ENCODE peak calls at places on chromosomes 5 and 9, in five cellular contexts. One of them, this sample, is unnamed. For H3K27me3, the result is how much of the 10 kb centered on the place peaks cover.

GRCh38 chr9:83266618-83267543 is 203.9 kb upstream of the RASEF start:
- DNase-seq in CD4-positive, alpha-beta memory T cell: no peak
- DNase-seq in effector memory CD4-positive, alpha-beta T cell: no peak
- DNase-seq in fibroblast of lung: peak
- DNase-seq in tibial nerve: no peak
- DNase-seq in this sample: no peak

GRCh38 chr9:28774433-28775029 is 1201.2 kb upstream of the C9orf72 start:
- DNase-seq in effector memory CD4-positive, alpha-beta T cell: no peak
- DNase-seq in tibial nerve: no peak
- DNase-seq in CD4-positive, alpha-beta memory T cell: no peak
- DNase-seq in fibroblast of lung: peak
- DNase-seq in this sample: no peak

GRCh38 chr9:93231121-93231694 is 47.3 kb downstream of the WNK2 start:
- DNase-seq in tibial nerve: no peak
- DNase-seq in effector memory CD4-positive, alpha-beta T cell: no peak
- DNase-seq in CD4-positive, alpha-beta memory T cell: no peak
- DNase-seq in fibroblast of lung: no peak
- DNase-seq in this sample: no peak

GRCh38 chr5:149838881-149839739 is 105.5 kb downstream of the PDE6A start:
- DNase-seq in effector memory CD4-positive, alpha-beta T cell: no peak
- DNase-seq in CD4-positive, alpha-beta memory T cell: no peak
- DNase-seq in fibroblast of lung: peak
- DNase-seq in tibial nerve: no peak
- DNase-seq in this sample: no peak

GRCh38 chr5:150103678-150104549 is 17.6 kb upstream of the CSF1R start:
- DNase-seq in effector memory CD4-positive, alpha-beta T cell: no peak
- DNase-seq in CD4-positive, alpha-beta memory T cell: no peak
- DNase-seq in tibial nerve: no peak
- DNase-seq in fibroblast of lung: no peak
- DNase-seq in this sample: no peak

GRCh38 chr5:41641621-41642020 is 131.2 kb upstream of the PLCXD3 start:
- DNase-seq in fibroblast of lung: peak
- DNase-seq in CD4-positive, alpha-beta memory T cell: no peak
- DNase-seq in effector memory CD4-positive, alpha-beta T cell: no peak
- DNase-seq in tibial nerve: no peak
- DNase-seq in this sample: no peak

GRCh38 chr9:68895741-68896478 is 118.0 kb downstream of the PRKACG start:
- DNase-seq in effector memory CD4-positive, alpha-beta T cell: no peak
- DNase-seq in fibroblast of lung: no peak
- DNase-seq in CD4-positive, alpha-beta memory T cell: peak
- DNase-seq in tibial nerve: no peak
- DNase-seq in this sample: no peak

GRCh38 chr5:132215329-132215728 is 12.3 kb downstream of the P4HA2 start:
- DNase-seq in effector memory CD4-positive, alpha-beta T cell: no peak
- DNase-seq in fibroblast of lung: peak
- DNase-seq in CD4-positive, alpha-beta memory T cell: no peak
- DNase-seq in tibial nerve: peak
- DNase-seq in this sample: no peak

GRCh38 chr5:158991391-158991790 is 108.3 kb downstream of the EBF1 start:
- DNase-seq in CD4-positive, alpha-beta memory T cell: no peak
- DNase-seq in effector memory CD4-positive, alpha-beta T cell: no peak
- DNase-seq in fibroblast of lung: peak
- DNase-seq in tibial nerve: no peak
- DNase-seq in this sample: no peak

GRCh38 chr9:5629312-5630037 is 568 bp downstream of the RIC1 start:
- DNase-seq in tibial nerve: peak
- DNase-seq in fibroblast of lung: peak
- DNase-seq in CD4-positive, alpha-beta memory T cell: no peak
- DNase-seq in effector memory CD4-positive, alpha-beta T cell: peak
- DNase-seq in this sample: no peak

GRCh38 chr9:76194896-76195295 is 199.3 kb downstream of the RFK start:
- DNase-seq in fibroblast of lung: peak
- DNase-seq in effector memory CD4-positive, alpha-beta T cell: no peak
- DNase-seq in CD4-positive, alpha-beta memory T cell: no peak
- DNase-seq in tibial nerve: no peak
- DNase-seq in this sample: no peak

GRCh38 chr9:36731068-36731467 is 158.4 kb downstream of the MELK start:
- DNase-seq in tibial nerve: no peak
- DNase-seq in effector memory CD4-positive, alpha-beta T cell: no peak
- DNase-seq in fibroblast of lung: no peak
- DNase-seq in CD4-positive, alpha-beta memory T cell: no peak
- DNase-seq in this sample: no peak

GRCh38 chr5:138601444-138601843 is 26.2 kb upstream of the HSPA9 start:
- DNase-seq in tibial nerve: no peak
- DNase-seq in effector memory CD4-positive, alpha-beta T cell: no peak
- DNase-seq in fibroblast of lung: peak
- DNase-seq in CD4-positive, alpha-beta memory T cell: no peak
- DNase-seq in this sample: no peak

GRCh38 chr5:38827525-38827924 is 18.3 kb upstream of the OSMR start:
- DNase-seq in fibroblast of lung: peak
- DNase-seq in effector memory CD4-positive, alpha-beta T cell: no peak
- DNase-seq in CD4-positive, alpha-beta memory T cell: no peak
- DNase-seq in tibial nerve: no peak
- DNase-seq in this sample: no peak

GRCh38 chr9:98935064-98935463 is 8.6 kb upstream of the COL15A1 start:
- DNase-seq in fibroblast of lung: no peak
- DNase-seq in CD4-positive, alpha-beta memory T cell: no peak
- DNase-seq in effector memory CD4-positive, alpha-beta T cell: no peak
- DNase-seq in tibial nerve: no peak
- DNase-seq in this sample: no peak

GRCh38 chr5:150632305-150633160 is 7.9 kb upstream of the SYNPO start:
- DNase-seq in CD4-positive, alpha-beta memory T cell: no peak
- DNase-seq in effector memory CD4-positive, alpha-beta T cell: no peak
- DNase-seq in tibial nerve: no peak
- DNase-seq in fibroblast of lung: peak
- DNase-seq in this sample: no peak

GRCh38 chr5:116076496-116076895 is 8.3 kb upstream of the COMMD10 start:
- DNase-seq in effector memory CD4-positive, alpha-beta T cell: no peak
- DNase-seq in CD4-positive, alpha-beta memory T cell: no peak
- DNase-seq in fibroblast of lung: no peak
- DNase-seq in tibial nerve: no peak
- DNase-seq in this sample: no peak

GRCh38 chr9:124137009-124137943 is 120.5 kb upstream of the NEK6 start:
- DNase-seq in fibroblast of lung: peak
- DNase-seq in tibial nerve: no peak
- DNase-seq in CD4-positive, alpha-beta memory T cell: no peak
- DNase-seq in effector memory CD4-positive, alpha-beta T cell: no peak
- DNase-seq in this sample: no peak

GRCh38 chr5:58122157-58122556 is 337.7 kb downstream of the PLK2 start:
- DNase-seq in fibroblast of lung: no peak
- DNase-seq in CD4-positive, alpha-beta memory T cell: no peak
- DNase-seq in effector memory CD4-positive, alpha-beta T cell: no peak
- DNase-seq in tibial nerve: no peak
- DNase-seq in this sample: no peak

GRCh38 chr9:114224247-114224610 is 68.9 kb downstream of the COL27A1 start:
- DNase-seq in fibroblast of lung: peak
- DNase-seq in tibial nerve: no peak
- DNase-seq in CD4-positive, alpha-beta memory T cell: no peak
- DNase-seq in effector memory CD4-positive, alpha-beta T cell: no peak
- DNase-seq in this sample: no peak

GRCh38 chr9:73434826-73435225 is 283.2 kb downstream of the ANXA1 start:
- DNase-seq in effector memory CD4-positive, alpha-beta T cell: no peak
- DNase-seq in CD4-positive, alpha-beta memory T cell: no peak
- DNase-seq in tibial nerve: no peak
- DNase-seq in fibroblast of lung: no peak
- DNase-seq in this sample: no peak

GRCh38 chr5:122182491-122182921 is 53.2 kb downstream of the ZNF474 start:
- DNase-seq in CD4-positive, alpha-beta memory T cell: no peak
- DNase-seq in effector memory CD4-positive, alpha-beta T cell: no peak
- DNase-seq in fibroblast of lung: peak
- DNase-seq in tibial nerve: no peak
- DNase-seq in this sample: no peak

GRCh38 chr9:34049630-34050384 is 1.1 kb upstream of the UBAP2 start:
- DNase-seq in fibroblast of lung: no peak
- DNase-seq in effector memory CD4-positive, alpha-beta T cell: no peak
- DNase-seq in tibial nerve: no peak
- DNase-seq in CD4-positive, alpha-beta memory T cell: no peak
- DNase-seq in this sample: no peak

GRCh38 chr5:75886706-75887105 is 169.5 kb upstream of the POC5 start:
- DNase-seq in tibial nerve: no peak
- DNase-seq in CD4-positive, alpha-beta memory T cell: no peak
- DNase-seq in fibroblast of lung: no peak
- DNase-seq in effector memory CD4-positive, alpha-beta T cell: no peak
- DNase-seq in this sample: no peak

GRCh38 chr5:115379622-115380344 is 83.3 kb upstream of the CCDC112 start:
- DNase-seq in CD4-positive, alpha-beta memory T cell: peak
- DNase-seq in effector memory CD4-positive, alpha-beta T cell: no peak
- DNase-seq in fibroblast of lung: peak
- DNase-seq in tibial nerve: no peak
- DNase-seq in this sample: no peak

GRCh38 chr9:106691629-106692028 is 171.3 kb upstream of the ZNF462 start:
- DNase-seq in effector memory CD4-positive, alpha-beta T cell: no peak
- DNase-seq in tibial nerve: no peak
- DNase-seq in CD4-positive, alpha-beta memory T cell: no peak
- DNase-seq in fibroblast of lung: no peak
- DNase-seq in this sample: no peak

GRCh38 chr9:99269429-99269828 is 47.3 kb downstream of the SEC61B start:
- DNase-seq in fibroblast of lung: peak
- DNase-seq in effector memory CD4-positive, alpha-beta T cell: no peak
- DNase-seq in CD4-positive, alpha-beta memory T cell: no peak
- DNase-seq in tibial nerve: no peak
- DNase-seq in this sample: no peak

GRCh38 chr9:84917366-84918063 is 248.0 kb downstream of the NTRK2 start:
- DNase-seq in effector memory CD4-positive, alpha-beta T cell: no peak
- DNase-seq in tibial nerve: no peak
- DNase-seq in CD4-positive, alpha-beta memory T cell: no peak
- DNase-seq in fibroblast of lung: no peak
- DNase-seq in this sample: no peak

GRCh38 chr9:136078025-136078424 is 17.1 kb downstream of the NACC2 start:
- DNase-seq in tibial nerve: no peak
- DNase-seq in CD4-positive, alpha-beta memory T cell: no peak
- DNase-seq in fibroblast of lung: no peak
- DNase-seq in effector memory CD4-positive, alpha-beta T cell: no peak
- DNase-seq in this sample: no peak
- H3K27ac ChIP-seq in tibial nerve: no peak
- H3K27ac ChIP-seq in CD4-positive, alpha-beta memory T cell: no peak
- H3K27ac ChIP-seq in fibroblast of lung: no peak
- H3K27ac ChIP-seq in effector memory CD4-positive, alpha-beta T cell: no peak
- H3K27ac ChIP-seq in this sample: no peak

DNA sequence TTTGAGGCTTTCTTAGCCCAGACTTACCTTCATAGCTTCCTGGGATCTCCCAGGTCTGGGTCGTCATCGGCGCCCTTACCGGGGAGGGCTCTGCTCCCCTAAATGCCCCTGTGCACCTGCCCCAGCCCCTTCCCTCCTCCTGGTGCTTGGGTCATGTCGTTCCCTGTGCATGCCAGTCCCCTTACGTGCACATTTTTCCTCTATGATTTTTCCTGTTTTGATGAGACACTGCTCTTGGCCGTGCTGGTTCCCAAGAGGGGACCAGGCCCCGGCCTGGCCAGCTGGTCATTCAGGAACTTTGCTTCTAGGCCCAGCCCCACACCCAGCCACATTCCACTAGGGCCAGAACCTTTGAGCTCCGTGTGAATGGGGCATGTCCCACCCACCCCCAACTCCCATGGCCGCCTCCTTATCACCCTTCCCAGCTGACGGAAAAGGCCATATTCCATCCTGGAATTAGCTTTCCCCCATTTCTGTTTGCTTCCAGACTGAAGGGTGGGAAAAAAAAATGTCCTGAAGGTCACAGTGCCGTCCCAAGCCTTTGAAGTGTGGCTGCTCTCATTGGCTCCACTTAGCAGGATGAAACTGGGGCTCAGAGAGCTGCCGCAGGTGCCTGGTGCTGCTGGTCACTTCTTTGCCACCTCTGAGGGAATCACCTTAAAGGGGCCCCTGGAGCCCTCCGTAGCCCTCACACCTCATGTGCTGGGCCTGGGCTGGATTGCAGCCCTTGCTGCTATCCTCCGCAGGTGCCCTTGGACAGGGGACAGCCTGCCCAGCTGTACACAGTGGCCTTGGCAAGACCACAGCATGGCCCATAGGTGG is 25.1 kb downstream of the ERGIC1 start:
- DNase-seq in CD4-positive, alpha-beta memory T cell: no peak
- DNase-seq in tibial nerve: peak
- DNase-seq in effector memory CD4-positive, alpha-beta T cell: no peak
- DNase-seq in fibroblast of lung: peak
- DNase-seq in this sample: no peak
- H3K27me3 ChIP-seq in CD4-positive, alpha-beta memory T cell: under half
- H3K27me3 ChIP-seq in tibial nerve: under half
- H3K27me3 ChIP-seq in effector memory CD4-positive, alpha-beta T cell: under half
- H3K27me3 ChIP-seq in fibroblast of lung: under half
- H3K27me3 ChIP-seq in this sample: under half

GRCh38 chr5:134053840-134054338 is 49.1 kb upstream of the VDAC1 start:
- DNase-seq in effector memory CD4-positive, alpha-beta T cell: no peak
- DNase-seq in fibroblast of lung: peak
- DNase-seq in CD4-positive, alpha-beta memory T cell: peak
- DNase-seq in tibial nerve: no peak
- DNase-seq in this sample: no peak
- H3K27ac ChIP-seq in effector memory CD4-positive, alpha-beta T cell: no peak
- H3K27ac ChIP-seq in fibroblast of lung: no peak
- H3K27ac ChIP-seq in CD4-positive, alpha-beta memory T cell: no peak
- H3K27ac ChIP-seq in tibial nerve: peak
- H3K27ac ChIP-seq in this sample: peak

GRCh38 chr9:134179918-134180785 is 15.8 kb upstream of the RNU6ATAC start:
- DNase-seq in effector memory CD4-positive, alpha-beta T cell: no peak
- DNase-seq in tibial nerve: no peak
- DNase-seq in fibroblast of lung: no peak
- DNase-seq in CD4-positive, alpha-beta memory T cell: no peak
- DNase-seq in this sample: no peak

GRCh38 chr9:134178394-134178780 is 14.0 kb upstream of the RNU6ATAC start:
- DNase-seq in tibial nerve: no peak
- DNase-seq in CD4-positive, alpha-beta memory T cell: no peak
- DNase-seq in effector memory CD4-positive, alpha-beta T cell: no peak
- DNase-seq in fibroblast of lung: no peak
- DNase-seq in this sample: no peak

GRCh38 chr9:134178781-134179551 is 14.6 kb upstream of the RNU6ATAC start:
- DNase-seq in effector memory CD4-positive, alpha-beta T cell: no peak
- DNase-seq in tibial nerve: peak
- DNase-seq in CD4-positive, alpha-beta memory T cell: no peak
- DNase-seq in fibroblast of lung: no peak
- DNase-seq in this sample: no peak

GRCh38 chr9:134180786-134181647 is 16.7 kb upstream of the RNU6ATAC start:
- DNase-seq in CD4-positive, alpha-beta memory T cell: no peak
- DNase-seq in tibial nerve: no peak
- DNase-seq in effector memory CD4-positive, alpha-beta T cell: no peak
- DNase-seq in fibroblast of lung: no peak
- DNase-seq in this sample: no peak

DNA sequence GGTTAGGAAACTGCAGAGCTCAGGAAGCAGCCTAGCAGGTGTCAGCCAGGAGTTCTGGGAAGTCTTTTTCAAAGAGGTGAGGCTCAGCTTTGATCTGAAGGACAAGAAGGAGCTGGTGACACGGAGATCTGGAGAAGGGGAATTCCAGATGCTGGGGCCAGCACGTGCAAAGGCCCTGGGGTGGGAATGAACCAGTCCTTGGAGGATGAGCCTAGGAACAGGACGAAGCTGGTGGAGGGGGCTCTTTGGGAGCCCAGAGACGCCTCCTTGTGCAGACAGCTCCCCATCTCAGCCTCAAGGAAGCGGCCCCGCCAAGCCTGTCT is 15.2 kb upstream of the RNU6ATAC start:
- DNase-seq in tibial nerve: no peak
- DNase-seq in fibroblast of lung: no peak
- DNase-seq in CD4-positive, alpha-beta memory T cell: no peak
- DNase-seq in effector memory CD4-positive, alpha-beta T cell: no peak
- DNase-seq in this sample: no peak
- H3K27me3 ChIP-seq in tibial nerve: under half
- H3K27me3 ChIP-seq in fibroblast of lung: under half
- H3K27me3 ChIP-seq in CD4-positive, alpha-beta memory T cell: under half
- H3K27me3 ChIP-seq in effector memory CD4-positive, alpha-beta T cell: under half
- H3K27me3 ChIP-seq in this sample: under half

GRCh38 chr5:175867587-175868347 is 3.6 kb upstream of the CPLX2 start:
- DNase-seq in CD4-positive, alpha-beta memory T cell: no peak
- DNase-seq in tibial nerve: no peak
- DNase-seq in fibroblast of lung: no peak
- DNase-seq in effector memory CD4-positive, alpha-beta T cell: no peak
- DNase-seq in this sample: no peak
- H3K27ac ChIP-seq in CD4-positive, alpha-beta memory T cell: no peak
- H3K27ac ChIP-seq in tibial nerve: no peak
- H3K27ac ChIP-seq in fibroblast of lung: no peak
- H3K27ac ChIP-seq in effector memory CD4-positive, alpha-beta T cell: no peak
- H3K27ac ChIP-seq in this sample: no peak

This sample was measured in esophagus squamous epithelium.